ENCODE peak calls at places on chromosomes 2 and 18, in five cellular contexts. B is H9, L is mesenchymal stem cell, N is H1, K is trophoblast cell. S is an unnamed sample.

GRCh38 chr2:12604248-12604801 is 112.4 kb upstream of the TRIB2 start:
- DNase-seq in K (no peak), B (no peak), L (no peak), N (no peak), S (no peak)

GRCh38 chr18:28175047-28175929 is 1.6 kb downstream of the CDH2 start:
- DNase-seq in N (no peak), B (peak), K (no peak), L (peak), S (peak)

GRCh38 chr2:226079677-226080076 is 680.2 kb downstream of the NYAP2 start:
- DNase-seq in N (no peak), B (no peak), K (no peak), L (peak), S (no peak)

GRCh38 chr2:95314964-95315611 is 17.9 kb downstream of the KCNIP3 start:
- DNase-seq in L (no peak), B (peak), K (peak), N (peak), S (peak)

GRCh38 chr2:240450532-240451107 is 15.2 kb downstream of the GPC1 start:
- DNase-seq in K (no peak), B (no peak), L (no peak), N (no peak), S (no peak)

GRCh38 chr2:11532434-11533055 is 1.3 kb upstream of the GREB1 start:
- DNase-seq in L (peak), N (no peak), B (no peak), K (peak), S (no peak)

GRCh38 chr2:158772306-158773078 is 22.6 kb upstream of the DAPL1 start:
- DNase-seq in B (no peak), N (no peak), L (no peak), K (no peak), S (no peak)

GRCh38 chr2:240326886-240327285 is 108.6 kb upstream of the GPC1 start:
- DNase-seq in K (no peak), L (no peak), N (no peak), B (no peak), S (no peak)

GRCh38 chr18:8972116-8972515 is 130.4 kb upstream of the NDUFV2 start:
- DNase-seq in L (no peak), B (no peak), K (no peak), N (no peak), S (no peak)

GRCh38 chr2:26982102-26982742 is 11.8 kb downstream of the MAPRE3 start:
- DNase-seq in B (peak), K (peak), L (peak), N (no peak), S (no peak)

GRCh38 chr2:173547493-173547892 is 192.8 kb downstream of the CDCA7 start:
- DNase-seq in B (no peak), N (no peak), L (no peak), K (no peak), S (no peak)

GRCh38 chr2:188497736-188498135 is 206.1 kb downstream of the GULP1 start:
- DNase-seq in B (no peak), L (no peak), N (no peak), K (no peak), S (no peak)
- H4K91ac ChIP-seq in B (no peak), L (no peak), N (no peak), K (no peak), S (no peak)

DNA sequence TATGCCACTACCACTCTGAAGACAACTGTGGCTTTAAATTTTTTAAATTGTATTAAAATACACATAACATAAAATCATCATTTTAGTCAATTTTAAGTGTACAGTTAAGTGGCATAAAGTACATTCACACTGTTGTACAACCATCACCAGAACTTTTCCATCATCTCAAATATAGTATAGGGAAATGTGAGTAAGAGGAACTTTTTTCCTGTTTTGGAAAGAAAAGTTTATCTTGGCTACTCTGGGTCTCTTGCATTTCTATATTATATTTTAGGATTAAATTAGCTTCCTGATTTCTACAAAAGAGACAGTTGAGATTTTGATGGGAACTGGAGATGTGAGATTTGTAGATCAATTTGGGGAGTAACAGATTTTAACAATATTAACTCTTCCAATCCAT is 3.3 kb downstream of the TPGS2 start:
- DNase-seq in B (no peak), N (no peak), K (no peak), L (no peak), S (no peak)
- H2BK12ac ChIP-seq in B (no peak), N (no peak), K (no peak), L (no peak), S (no peak)

GRCh38 chr18:56166914-56167313 is 471.5 kb downstream of the TXNL1 start:
- DNase-seq in B (no peak), K (no peak), N (no peak), L (no peak), S (no peak)
- H3K4ac ChIP-seq in B (no peak), K (no peak), N (no peak), L (no peak), S (no peak)

GRCh38 chr2:75710577-75711253 is at the start of gene GCFC2:
- DNase-seq in B (peak), K (peak), L (peak), N (peak), S (peak)
- H4K91ac ChIP-seq in B (no peak), K (peak), L (peak), N (no peak), S (no peak)

GRCh38 chr2:193520709-193521458 is 1326.2 kb upstream of the TMEFF2 start:
- DNase-seq in N (no peak), L (no peak), K (no peak), B (no peak), S (no peak)

GRCh38 chr2:193528458-193528857 is 1333.7 kb upstream of the TMEFF2 start:
- DNase-seq in B (no peak), N (no peak), K (no peak), L (no peak), S (no peak)

GRCh38 chr2:193527146-193527545 is 1332.4 kb upstream of the TMEFF2 start:
- DNase-seq in K (no peak), L (no peak), B (no peak), N (no peak), S (no peak)

GRCh38 chr2:193521523-193521922 is 1326.8 kb upstream of the TMEFF2 start:
- DNase-seq in B (no peak), L (no peak), K (no peak), N (no peak), S (no peak)

GRCh38 chr2:193523662-193524061 is 1328.9 kb upstream of the TMEFF2 start:
- DNase-seq in B (no peak), N (no peak), K (no peak), L (no peak), S (no peak)
- H2BK12ac ChIP-seq in B (no peak), N (no peak), K (no peak), L (no peak), S (no peak)

DNA sequence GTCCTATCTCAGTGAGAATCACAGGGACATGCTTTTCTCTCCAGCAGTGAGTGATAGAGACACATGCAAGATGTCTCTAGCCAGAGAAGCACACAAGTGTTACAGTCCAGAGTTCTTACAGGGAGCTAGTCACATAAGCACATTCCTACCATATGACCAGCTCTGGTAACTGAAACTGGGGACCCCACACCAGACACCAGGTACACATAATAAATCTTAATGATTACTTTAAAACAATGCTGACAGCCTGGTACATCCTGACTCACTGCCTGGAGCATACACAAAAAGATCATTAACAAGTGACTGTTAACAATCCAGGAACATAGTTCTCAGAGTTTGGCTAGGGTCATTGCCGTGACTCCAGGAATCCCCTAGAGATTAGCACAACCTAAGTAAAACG is 53.6 kb downstream of the GALNT1 start:
- DNase-seq in K (peak), L (peak), N (no peak), B (no peak), S (no peak)
- H3K4ac ChIP-seq in K (no peak), L (no peak), N (no peak), B (no peak), S (no peak)

GRCh38 chr18:23388357-23388756 is 64.7 kb upstream of the RIOK3 start:
- DNase-seq in L (no peak), N (no peak), B (no peak), K (no peak), S (no peak)

GRCh38 chr18:23386317-23386716 is 66.8 kb upstream of the RIOK3 start:
- DNase-seq in L (no peak), K (peak), N (no peak), B (no peak), S (no peak)

GRCh38 chr18:23380817-23381216 is 72.3 kb upstream of the RIOK3 start:
- DNase-seq in L (peak), N (no peak), B (no peak), K (peak), S (no peak)

GRCh38 chr18:23387265-23387664 is 65.8 kb upstream of the RIOK3 start:
- DNase-seq in K (no peak), B (no peak), N (no peak), L (no peak), S (no peak)

DNA sequence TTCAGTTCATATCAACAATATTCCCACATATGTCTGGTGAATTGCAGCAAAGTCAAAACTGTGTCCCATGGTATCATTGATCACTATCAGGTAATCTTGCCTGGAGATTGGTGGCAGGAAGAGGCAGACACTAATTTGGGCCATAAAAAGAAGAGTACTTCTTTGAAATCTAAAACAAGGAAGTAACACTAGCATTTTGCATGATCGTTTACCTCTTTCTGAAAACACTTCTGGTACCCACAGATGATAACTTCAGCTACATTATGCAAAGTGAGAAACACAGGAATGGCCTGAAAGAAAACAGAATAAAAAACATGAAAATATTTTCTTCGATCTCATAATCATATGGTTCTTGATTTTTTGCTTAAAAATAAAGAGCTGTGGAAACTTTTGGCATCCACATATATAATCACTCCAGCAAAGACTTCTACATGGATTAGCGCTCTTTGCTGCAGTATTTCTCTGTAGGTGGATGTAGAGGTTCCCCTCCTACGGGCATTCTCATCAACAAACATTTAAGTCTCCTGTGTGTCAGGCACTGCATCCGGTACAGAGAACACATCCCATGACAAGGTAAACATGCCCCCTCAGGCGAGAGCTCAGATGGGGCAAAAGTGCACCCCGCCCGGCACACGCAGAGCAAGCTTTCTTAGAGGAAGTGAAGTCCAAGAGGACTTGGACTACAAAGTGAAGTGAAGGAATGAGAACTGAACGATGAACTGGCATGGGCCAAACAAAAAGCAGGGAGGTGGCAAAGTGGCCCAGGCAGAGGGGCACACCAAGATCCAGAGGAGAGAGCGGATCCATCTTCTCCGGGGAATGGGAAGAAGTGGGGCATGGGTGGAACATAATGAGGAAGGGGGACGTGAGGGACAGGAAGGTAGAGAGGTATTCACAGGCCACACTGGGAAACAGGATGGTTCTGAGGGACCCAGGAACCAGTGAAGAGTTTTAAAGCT is 68.0 kb upstream of the RIOK3 start:
- DNase-seq in L (no peak), N (no peak), B (no peak), K (no peak), S (no peak)
- H4K91ac ChIP-seq in L (no peak), N (no peak), B (no peak), K (no peak), S (no peak)

GRCh38 chr18:49393011-49393410 is 67.4 kb downstream of the DYM start:
- DNase-seq in K (no peak), B (no peak), N (no peak), L (no peak), S (no peak)
- H2BK12ac ChIP-seq in K (no peak), B (no peak), N (no peak), L (no peak), S (no peak)

DNA sequence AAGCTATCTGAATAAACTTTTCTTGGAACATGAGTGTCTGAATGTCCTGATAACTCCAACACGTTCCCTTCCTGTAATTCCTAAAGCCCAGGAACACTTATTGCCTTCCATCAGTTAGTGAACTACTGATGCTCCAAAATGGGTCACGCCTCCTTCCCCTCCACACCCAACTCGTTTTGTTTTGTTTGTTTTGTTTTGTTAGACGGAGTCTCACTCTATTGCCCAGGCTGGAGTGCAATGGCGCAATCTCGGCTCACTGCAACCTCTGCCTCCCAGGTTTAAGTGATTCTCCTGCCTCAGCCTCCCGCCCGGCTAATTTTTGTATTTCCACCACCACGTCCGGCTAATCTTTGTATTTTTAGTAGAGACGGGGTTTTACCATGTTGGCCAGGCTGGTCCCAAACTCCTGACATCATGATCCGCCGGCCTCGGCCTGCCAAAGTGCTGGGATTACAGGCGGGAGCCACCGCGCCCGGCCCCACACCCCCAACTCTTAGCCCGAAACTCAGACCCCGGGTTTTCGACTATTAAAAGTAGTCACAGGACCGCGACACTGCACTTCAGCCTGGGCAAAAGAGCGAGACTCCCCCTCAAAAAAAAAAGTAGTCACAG is 775 bp downstream of the IER3IP1 start:
- DNase-seq in B (no peak), L (peak), K (peak), N (no peak), S (no peak)
- H3K4ac ChIP-seq in B (no peak), L (peak), K (peak), N (no peak), S (no peak)

DNA sequence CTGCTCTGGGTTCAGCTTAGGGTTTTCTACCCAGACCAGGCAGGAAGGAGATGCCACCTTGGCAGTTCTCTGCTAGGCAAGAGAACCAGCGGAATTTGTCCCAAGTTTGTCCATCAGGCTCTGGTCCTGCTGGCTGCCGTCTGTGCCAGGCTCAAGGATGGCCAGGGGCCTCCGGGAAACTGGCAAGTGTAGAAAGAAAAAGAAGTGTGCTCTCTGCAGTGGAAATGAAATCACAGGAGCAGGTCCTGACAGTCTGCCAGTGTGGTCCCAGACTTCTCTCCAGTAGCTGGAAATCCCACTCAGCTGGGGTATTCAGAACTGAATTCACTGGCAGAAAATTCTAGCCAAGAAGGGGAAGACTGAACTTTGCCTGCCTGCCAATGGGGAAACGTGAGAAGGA is 91.0 kb downstream of the STPG4 start:
- DNase-seq in N (no peak), B (no peak), K (no peak), L (no peak), S (no peak)
- H4K91ac ChIP-seq in N (no peak), B (no peak), K (peak), L (peak), S (no peak)

S was measured in neuronal stem cell.